ENCODE peak calls at places on chromosomes 1 and 21, in ten cellular contexts. One of them, this sample, is unnamed.

GRCh38 chr1:201663777-201664176 is 124.8 kb downstream of the NAV1 start:
- DNase-seq in transverse colon: no peak
- DNase-seq in cardiac fibroblast: no peak
- DNase-seq in cortex of kidney: no peak
- DNase-seq in MV-4-11: no peak
- DNase-seq in SHP77: no peak
- DNase-seq in stimulated activated CD8-positive, alpha-beta memory T cell treated with anti-CD3 and anti-CD28 coated beads, Interleukin-7, amount 100 ng/mL, for 24 hours: no peak
- DNase-seq in aorta: no peak
- DNase-seq in AG08396: no peak
- DNase-seq in HepG2: no peak
- DNase-seq in this sample: no peak

GRCh38 chr1:215146252-215146975 is 63.9 kb downstream of the KCNK2 start:
- DNase-seq in transverse colon: peak
- DNase-seq in cardiac fibroblast: peak
- DNase-seq in cortex of kidney: no peak
- DNase-seq in MV-4-11: peak
- DNase-seq in SHP77: peak
- DNase-seq in stimulated activated CD8-positive, alpha-beta memory T cell treated with anti-CD3 and anti-CD28 coated beads, Interleukin-7, amount 100 ng/mL, for 24 hours: no peak
- DNase-seq in aorta: no peak
- DNase-seq in AG08396: peak
- DNase-seq in HepG2: peak
- DNase-seq in this sample: peak

GRCh38 chr1:13570924-13571323 is 12.7 kb upstream of the PDPN start:
- DNase-seq in transverse colon: no peak
- DNase-seq in cardiac fibroblast: no peak
- DNase-seq in cortex of kidney: no peak
- DNase-seq in MV-4-11: no peak
- DNase-seq in SHP77: no peak
- DNase-seq in stimulated activated CD8-positive, alpha-beta memory T cell treated with anti-CD3 and anti-CD28 coated beads, Interleukin-7, amount 100 ng/mL, for 24 hours: no peak
- DNase-seq in aorta: no peak
- DNase-seq in AG08396: no peak
- DNase-seq in HepG2: no peak
- DNase-seq in this sample: no peak

GRCh38 chr1:159921251-159921650 is 4.1 kb downstream of the TAGLN2 start:
- DNase-seq in transverse colon: no peak
- DNase-seq in cardiac fibroblast: no peak
- DNase-seq in cortex of kidney: no peak
- DNase-seq in MV-4-11: no peak
- DNase-seq in SHP77: no peak
- DNase-seq in stimulated activated CD8-positive, alpha-beta memory T cell treated with anti-CD3 and anti-CD28 coated beads, Interleukin-7, amount 100 ng/mL, for 24 hours: no peak
- DNase-seq in aorta: no peak
- DNase-seq in AG08396: no peak
- DNase-seq in HepG2: no peak
- DNase-seq in this sample: no peak

GRCh38 chr1:156931553-156931952 is 11.1 kb downstream of the LRRC71 start:
- DNase-seq in transverse colon: no peak
- DNase-seq in cardiac fibroblast: no peak
- DNase-seq in cortex of kidney: no peak
- DNase-seq in MV-4-11: no peak
- DNase-seq in SHP77: peak
- DNase-seq in stimulated activated CD8-positive, alpha-beta memory T cell treated with anti-CD3 and anti-CD28 coated beads, Interleukin-7, amount 100 ng/mL, for 24 hours: no peak
- DNase-seq in aorta: peak
- DNase-seq in AG08396: no peak
- DNase-seq in HepG2: no peak
- DNase-seq in this sample: no peak

GRCh38 chr21:42735944-42736343 is 82.5 kb downstream of the PDE9A start:
- DNase-seq in transverse colon: no peak
- DNase-seq in cardiac fibroblast: no peak
- DNase-seq in cortex of kidney: no peak
- DNase-seq in MV-4-11: no peak
- DNase-seq in SHP77: no peak
- DNase-seq in stimulated activated CD8-positive, alpha-beta memory T cell treated with anti-CD3 and anti-CD28 coated beads, Interleukin-7, amount 100 ng/mL, for 24 hours: no peak
- DNase-seq in aorta: no peak
- DNase-seq in AG08396: no peak
- DNase-seq in HepG2: peak
- DNase-seq in this sample: no peak

GRCh38 chr1:22118291-22118992 is 24.5 kb downstream of the WNT4 start:
- DNase-seq in transverse colon: no peak
- DNase-seq in cardiac fibroblast: no peak
- DNase-seq in cortex of kidney: no peak
- DNase-seq in MV-4-11: no peak
- DNase-seq in SHP77: no peak
- DNase-seq in stimulated activated CD8-positive, alpha-beta memory T cell treated with anti-CD3 and anti-CD28 coated beads, Interleukin-7, amount 100 ng/mL, for 24 hours: no peak
- DNase-seq in aorta: no peak
- DNase-seq in AG08396: no peak
- DNase-seq in HepG2: no peak
- DNase-seq in this sample: no peak

GRCh38 chr1:156866679-156867015 is 6.0 kb downstream of the NTRK1 start:
- DNase-seq in transverse colon: no peak
- DNase-seq in cardiac fibroblast: no peak
- DNase-seq in cortex of kidney: no peak
- DNase-seq in MV-4-11: no peak
- DNase-seq in SHP77: no peak
- DNase-seq in stimulated activated CD8-positive, alpha-beta memory T cell treated with anti-CD3 and anti-CD28 coated beads, Interleukin-7, amount 100 ng/mL, for 24 hours: no peak
- DNase-seq in aorta: no peak
- DNase-seq in AG08396: no peak
- DNase-seq in HepG2: no peak
- DNase-seq in this sample: no peak

GRCh38 chr1:45568421-45568820 is 15.4 kb upstream of the NASP start:
- DNase-seq in transverse colon: no peak
- DNase-seq in cardiac fibroblast: no peak
- DNase-seq in cortex of kidney: no peak
- DNase-seq in MV-4-11: no peak
- DNase-seq in SHP77: no peak
- DNase-seq in stimulated activated CD8-positive, alpha-beta memory T cell treated with anti-CD3 and anti-CD28 coated beads, Interleukin-7, amount 100 ng/mL, for 24 hours: no peak
- DNase-seq in aorta: no peak
- DNase-seq in AG08396: no peak
- DNase-seq in HepG2: no peak
- DNase-seq in this sample: no peak

GRCh38 chr1:21439721-21440629 is at the start of gene NBPF3:
- DNase-seq in transverse colon: peak
- DNase-seq in cardiac fibroblast: peak
- DNase-seq in cortex of kidney: peak
- DNase-seq in MV-4-11: peak
- DNase-seq in SHP77: peak
- DNase-seq in stimulated activated CD8-positive, alpha-beta memory T cell treated with anti-CD3 and anti-CD28 coated beads, Interleukin-7, amount 100 ng/mL, for 24 hours: peak
- DNase-seq in aorta: peak
- DNase-seq in AG08396: peak
- DNase-seq in HepG2: peak
- DNase-seq in this sample: peak

GRCh38 chr1:6183520-6183989 is 3.4 kb upstream of the CHD5 start:
- DNase-seq in transverse colon: no peak
- DNase-seq in cardiac fibroblast: no peak
- DNase-seq in cortex of kidney: no peak
- DNase-seq in MV-4-11: no peak
- DNase-seq in SHP77: no peak
- DNase-seq in stimulated activated CD8-positive, alpha-beta memory T cell treated with anti-CD3 and anti-CD28 coated beads, Interleukin-7, amount 100 ng/mL, for 24 hours: no peak
- DNase-seq in aorta: no peak
- DNase-seq in AG08396: peak
- DNase-seq in HepG2: no peak
- DNase-seq in this sample: peak

GRCh38 chr1:26949926-26950319 is 10.3 kb downstream of the KDF1 start:
- DNase-seq in transverse colon: no peak
- DNase-seq in cardiac fibroblast: no peak
- DNase-seq in cortex of kidney: no peak
- DNase-seq in MV-4-11: no peak
- DNase-seq in SHP77: no peak
- DNase-seq in stimulated activated CD8-positive, alpha-beta memory T cell treated with anti-CD3 and anti-CD28 coated beads, Interleukin-7, amount 100 ng/mL, for 24 hours: no peak
- DNase-seq in aorta: no peak
- DNase-seq in AG08396: no peak
- DNase-seq in HepG2: no peak
- DNase-seq in this sample: no peak

GRCh38 chr1:86933051-86933450 is 18.6 kb downstream of the HS2ST1 start:
- DNase-seq in transverse colon: no peak
- DNase-seq in cardiac fibroblast: no peak
- DNase-seq in cortex of kidney: no peak
- DNase-seq in MV-4-11: no peak
- DNase-seq in SHP77: no peak
- DNase-seq in stimulated activated CD8-positive, alpha-beta memory T cell treated with anti-CD3 and anti-CD28 coated beads, Interleukin-7, amount 100 ng/mL, for 24 hours: no peak
- DNase-seq in aorta: no peak
- DNase-seq in AG08396: no peak
- DNase-seq in HepG2: no peak
- DNase-seq in this sample: no peak

GRCh38 chr1:232038704-232039103 is 412.1 kb downstream of the DISC1 start:
- DNase-seq in transverse colon: no peak
- DNase-seq in cardiac fibroblast: peak
- DNase-seq in cortex of kidney: no peak
- DNase-seq in MV-4-11: no peak
- DNase-seq in SHP77: no peak
- DNase-seq in stimulated activated CD8-positive, alpha-beta memory T cell treated with anti-CD3 and anti-CD28 coated beads, Interleukin-7, amount 100 ng/mL, for 24 hours: no peak
- DNase-seq in aorta: no peak
- DNase-seq in AG08396: no peak
- DNase-seq in HepG2: no peak
- DNase-seq in this sample: no peak

GRCh38 chr1:9289090-9289534 is 3.6 kb upstream of the SPSB1 start:
- DNase-seq in transverse colon: peak
- DNase-seq in cardiac fibroblast: peak
- DNase-seq in cortex of kidney: no peak
- DNase-seq in MV-4-11: peak
- DNase-seq in SHP77: peak
- DNase-seq in stimulated activated CD8-positive, alpha-beta memory T cell treated with anti-CD3 and anti-CD28 coated beads, Interleukin-7, amount 100 ng/mL, for 24 hours: peak
- DNase-seq in aorta: peak
- DNase-seq in AG08396: no peak
- DNase-seq in HepG2: peak
- DNase-seq in this sample: peak

GRCh38 chr1:53629101-53629691 is 109.8 kb downstream of the GLIS1 start:
- DNase-seq in transverse colon: no peak
- DNase-seq in cardiac fibroblast: no peak
- DNase-seq in cortex of kidney: no peak
- DNase-seq in MV-4-11: no peak
- DNase-seq in SHP77: no peak
- DNase-seq in stimulated activated CD8-positive, alpha-beta memory T cell treated with anti-CD3 and anti-CD28 coated beads, Interleukin-7, amount 100 ng/mL, for 24 hours: no peak
- DNase-seq in aorta: peak
- DNase-seq in AG08396: no peak
- DNase-seq in HepG2: no peak
- DNase-seq in this sample: no peak

GRCh38 chr1:5551274-5551966 is 440.8 kb downstream of the NPHP4 start:
- DNase-seq in transverse colon: peak
- DNase-seq in cardiac fibroblast: no peak
- DNase-seq in cortex of kidney: no peak
- DNase-seq in MV-4-11: no peak
- DNase-seq in SHP77: peak
- DNase-seq in stimulated activated CD8-positive, alpha-beta memory T cell treated with anti-CD3 and anti-CD28 coated beads, Interleukin-7, amount 100 ng/mL, for 24 hours: no peak
- DNase-seq in aorta: no peak
- DNase-seq in AG08396: no peak
- DNase-seq in HepG2: peak
- DNase-seq in this sample: no peak

GRCh38 chr1:41810446-41810845 is 108.3 kb downstream of the HIVEP3 start:
- DNase-seq in transverse colon: no peak
- DNase-seq in cardiac fibroblast: peak
- DNase-seq in cortex of kidney: no peak
- DNase-seq in MV-4-11: peak
- DNase-seq in SHP77: no peak
- DNase-seq in stimulated activated CD8-positive, alpha-beta memory T cell treated with anti-CD3 and anti-CD28 coated beads, Interleukin-7, amount 100 ng/mL, for 24 hours: no peak
- DNase-seq in aorta: no peak
- DNase-seq in AG08396: peak
- DNase-seq in HepG2: no peak
- DNase-seq in this sample: peak

GRCh38 chr1:54782156-54782555 is 17.8 kb upstream of the PARS2 start:
- DNase-seq in transverse colon: no peak
- DNase-seq in cardiac fibroblast: no peak
- DNase-seq in cortex of kidney: no peak
- DNase-seq in MV-4-11: no peak
- DNase-seq in SHP77: no peak
- DNase-seq in stimulated activated CD8-positive, alpha-beta memory T cell treated with anti-CD3 and anti-CD28 coated beads, Interleukin-7, amount 100 ng/mL, for 24 hours: no peak
- DNase-seq in aorta: no peak
- DNase-seq in AG08396: no peak
- DNase-seq in HepG2: no peak
- DNase-seq in this sample: no peak

GRCh38 chr21:25871566-25871965 is 136.8 kb downstream of the GABPA start:
- DNase-seq in transverse colon: no peak
- DNase-seq in cardiac fibroblast: no peak
- DNase-seq in cortex of kidney: no peak
- DNase-seq in MV-4-11: no peak
- DNase-seq in SHP77: no peak
- DNase-seq in stimulated activated CD8-positive, alpha-beta memory T cell treated with anti-CD3 and anti-CD28 coated beads, Interleukin-7, amount 100 ng/mL, for 24 hours: no peak
- DNase-seq in aorta: no peak
- DNase-seq in AG08396: no peak
- DNase-seq in HepG2: no peak
- DNase-seq in this sample: no peak

GRCh38 chr1:176691251-176692228 is 228.6 kb downstream of the PAPPA2 start:
- DNase-seq in transverse colon: peak
- DNase-seq in cardiac fibroblast: peak
- DNase-seq in cortex of kidney: no peak
- DNase-seq in MV-4-11: peak
- DNase-seq in SHP77: peak
- DNase-seq in stimulated activated CD8-positive, alpha-beta memory T cell treated with anti-CD3 and anti-CD28 coated beads, Interleukin-7, amount 100 ng/mL, for 24 hours: no peak
- DNase-seq in aorta: no peak
- DNase-seq in AG08396: peak
- DNase-seq in HepG2: peak
- DNase-seq in this sample: peak

GRCh38 chr1:22518379-22518778 is 44.9 kb upstream of the EPHA8 start:
- DNase-seq in transverse colon: no peak
- DNase-seq in cardiac fibroblast: no peak
- DNase-seq in cortex of kidney: no peak
- DNase-seq in MV-4-11: no peak
- DNase-seq in SHP77: no peak
- DNase-seq in stimulated activated CD8-positive, alpha-beta memory T cell treated with anti-CD3 and anti-CD28 coated beads, Interleukin-7, amount 100 ng/mL, for 24 hours: no peak
- DNase-seq in aorta: no peak
- DNase-seq in AG08396: no peak
- DNase-seq in HepG2: no peak
- DNase-seq in this sample: no peak

GRCh38 chr1:52593495-52593894 is 8.7 kb upstream of the GPX7 start:
- DNase-seq in transverse colon: no peak
- DNase-seq in cardiac fibroblast: no peak
- DNase-seq in cortex of kidney: no peak
- DNase-seq in MV-4-11: no peak
- DNase-seq in SHP77: no peak
- DNase-seq in stimulated activated CD8-positive, alpha-beta memory T cell treated with anti-CD3 and anti-CD28 coated beads, Interleukin-7, amount 100 ng/mL, for 24 hours: no peak
- DNase-seq in aorta: no peak
- DNase-seq in AG08396: no peak
- DNase-seq in HepG2: no peak
- DNase-seq in this sample: no peak